ENCODE peak calls at places on chromosome 17, in six cellular contexts. C, E, K, X, N and S are unnamed samples. For H3K9me3 and H3K4me1, the result is how much of the 10 kb centered on the place peaks cover.

GRCh38 chr17:58484600-58484999 is 3.6 kb downstream of the HSF5 start:
- DNase-seq in X (no peak), E (no peak), N (peak), K (no peak), C (no peak), S (no peak)

GRCh38 chr17:28325221-28325620 is 6.2 kb downstream of the TMEM97 start:
- DNase-seq in C (no peak), E (no peak), N (no peak), K (peak), X (peak), S (no peak)

GRCh38 chr17:72422505-72423285 is 301.9 kb downstream of the SOX9 start:
- DNase-seq in C (no peak), N (peak), X (no peak), K (no peak), E (peak), S (peak)

GRCh38 chr17:64007838-64008282 is 9.7 kb downstream of the PRR29 start:
- DNase-seq in C (no peak), E (no peak), N (no peak), X (peak), K (peak), S (no peak)

GRCh38 chr17:10681866-10682446 is 15.4 kb downstream of the SCO1 start:
- DNase-seq in X (no peak), N (peak), E (peak), C (no peak), K (no peak), S (no peak)

GRCh38 chr17:16391451-16391850 is 10.6 kb downstream of the UBB start:
- DNase-seq in N (no peak), K (no peak), X (no peak), C (no peak), E (no peak), S (no peak)

GRCh38 chr17:79505199-79505598 is 105.7 kb downstream of the RBFOX3 start:
- DNase-seq in N (no peak), X (no peak), C (no peak), K (no peak), E (no peak), S (no peak)

GRCh38 chr17:67636841-67637240 is 80.9 kb upstream of the NOL11 start:
- DNase-seq in N (no peak), C (no peak), X (no peak), E (peak), K (no peak), S (no peak)

GRCh38 chr17:57294629-57295501 is 38.5 kb downstream of the MSI2 start:
- DNase-seq in C (no peak), E (peak), K (no peak), N (no peak), X (no peak), S (peak)

GRCh38 chr17:6894206-6894528 is 62.6 kb upstream of the TEKT1 start:
- DNase-seq in C (peak), X (peak), K (peak), N (no peak), E (no peak), S (no peak)

GRCh38 chr17:75611746-75612437 is 21.3 kb upstream of the SMIM5 start:
- DNase-seq in E (no peak), C (no peak), X (no peak), K (no peak), N (no peak), S (no peak)

GRCh38 chr17:68603027-68603426 is 1.9 kb upstream of the FAM20A start:
- DNase-seq in N (peak), C (no peak), K (no peak), X (no peak), E (no peak), S (no peak)

GRCh38 chr17:59707971-59708425 is 544 bp downstream of the VMP1 start:
- DNase-seq in X (no peak), C (peak), E (no peak), N (no peak), K (no peak), S (no peak)

GRCh38 chr17:28841901-28842281 is 699 bp downstream of the FAM222B start:
- DNase-seq in K (no peak), X (no peak), E (no peak), N (peak), C (no peak), S (peak)

GRCh38 chr17:18866866-18867813 is 9.2 kb downstream of the PRPSAP2 start:
- DNase-seq in C (no peak), K (no peak), E (no peak), X (no peak), N (no peak), S (no peak)

GRCh38 chr17:79538291-79538690 is 72.6 kb downstream of the RBFOX3 start:
- DNase-seq in X (no peak), N (no peak), K (no peak), C (no peak), E (no peak), S (no peak)

GRCh38 chr17:77349976-77350830 is 209.4 kb downstream of the SEC14L1 start:
- DNase-seq in N (no peak), E (peak), K (no peak), X (no peak), C (no peak), S (peak)

GRCh38 chr17:57662644-57663308 is 82.3 kb downstream of the CCDC182 start:
- DNase-seq in C (peak), E (peak), K (peak), N (peak), X (peak), S (peak)

GRCh38 chr17:30086896-30087295 is 29.7 kb upstream of the NSRP1 start:
- DNase-seq in X (no peak), N (no peak), C (no peak), E (no peak), K (no peak), S (no peak)

GRCh38 chr17:38464723-38465419 is 36.6 kb downstream of the ARHGAP23 start:
- DNase-seq in N (no peak), X (no peak), K (no peak), E (peak), C (no peak), S (peak)

GRCh38 chr17:47714773-47715396 is 18.2 kb upstream of the TBX21 start:
- DNase-seq in X (no peak), C (no peak), N (no peak), E (no peak), K (no peak), S (no peak)

GRCh38 chr17:64685705-64686104 is 23.6 kb upstream of the SMURF2 start:
- DNase-seq in C (no peak), X (no peak), E (no peak), N (no peak), K (no peak), S (no peak)

GRCh38 chr17:76458580-76459490 is 5.9 kb upstream of the UBE2O start:
- DNase-seq in E (peak), N (peak), X (peak), C (no peak), K (peak), S (peak)

GRCh38 chr17:12643812-12644211 is 21.9 kb upstream of the MYOCD start:
- DNase-seq in X (no peak), C (no peak), K (no peak), E (no peak), N (no peak), S (no peak)

GRCh38 chr17:2212328-2212981 is 91.1 kb downstream of the SMG6 start:
- DNase-seq in E (peak), C (no peak), N (peak), K (no peak), X (no peak), S (peak)

GRCh38 chr17:29103341-29103740 is 60.4 kb downstream of the PIPOX start:
- DNase-seq in N (peak), E (no peak), K (no peak), X (no peak), C (no peak), S (no peak)

GRCh38 chr17:39116224-39116623 is 35.2 kb downstream of the PLXDC1 start:
- DNase-seq in K (no peak), X (no peak), C (no peak), N (no peak), E (no peak), S (no peak)

GRCh38 chr17:9115446-9116265 is 94.3 kb downstream of the NTN1 start:
- DNase-seq in C (peak), N (peak), E (peak), X (peak), K (peak), S (peak)

GRCh38 chr17:27529230-27529796 is 73.1 kb downstream of the KSR1 start:
- DNase-seq in N (peak), C (no peak), X (no peak), E (peak), K (no peak), S (peak)

GRCh38 chr17:72591500-72592241 is 470.9 kb downstream of the SOX9 start:
- DNase-seq in N (peak), X (peak), C (peak), K (peak), E (no peak), S (peak)

GRCh38 chr17:16459850-16460550 is 32.0 kb downstream of the LRRC75A start:
- DNase-seq in C (no peak), K (peak), E (no peak), N (no peak), X (no peak), S (no peak)

DNA sequence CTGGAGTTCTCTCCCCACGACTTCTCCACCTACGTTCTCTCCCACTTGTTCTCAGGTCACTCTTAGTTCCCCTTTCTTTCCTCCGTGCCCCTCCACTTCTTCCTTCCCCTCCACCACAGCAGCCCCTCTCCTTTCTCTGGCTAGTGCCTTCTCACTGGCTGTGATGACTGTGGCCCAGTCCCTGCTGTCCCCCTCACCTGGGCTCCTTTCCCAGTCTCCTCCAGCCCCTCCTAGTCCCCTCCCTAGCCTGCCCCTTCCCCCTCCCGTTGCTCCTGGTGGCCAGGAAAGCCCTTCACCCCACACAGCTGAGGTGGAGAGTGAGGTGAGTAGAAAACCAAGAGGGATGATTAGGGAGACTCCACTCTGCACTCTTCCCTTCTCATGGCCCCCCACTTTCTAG is 3.4 kb downstream of the COA3 start:
- DNase-seq in K (no peak), E (no peak), C (no peak), N (no peak), X (no peak), S (no peak)
- H3K9me3 ChIP-seq in K (under half), E (under half), C (under half), N (under half), X (under half), S (under half)

DNA sequence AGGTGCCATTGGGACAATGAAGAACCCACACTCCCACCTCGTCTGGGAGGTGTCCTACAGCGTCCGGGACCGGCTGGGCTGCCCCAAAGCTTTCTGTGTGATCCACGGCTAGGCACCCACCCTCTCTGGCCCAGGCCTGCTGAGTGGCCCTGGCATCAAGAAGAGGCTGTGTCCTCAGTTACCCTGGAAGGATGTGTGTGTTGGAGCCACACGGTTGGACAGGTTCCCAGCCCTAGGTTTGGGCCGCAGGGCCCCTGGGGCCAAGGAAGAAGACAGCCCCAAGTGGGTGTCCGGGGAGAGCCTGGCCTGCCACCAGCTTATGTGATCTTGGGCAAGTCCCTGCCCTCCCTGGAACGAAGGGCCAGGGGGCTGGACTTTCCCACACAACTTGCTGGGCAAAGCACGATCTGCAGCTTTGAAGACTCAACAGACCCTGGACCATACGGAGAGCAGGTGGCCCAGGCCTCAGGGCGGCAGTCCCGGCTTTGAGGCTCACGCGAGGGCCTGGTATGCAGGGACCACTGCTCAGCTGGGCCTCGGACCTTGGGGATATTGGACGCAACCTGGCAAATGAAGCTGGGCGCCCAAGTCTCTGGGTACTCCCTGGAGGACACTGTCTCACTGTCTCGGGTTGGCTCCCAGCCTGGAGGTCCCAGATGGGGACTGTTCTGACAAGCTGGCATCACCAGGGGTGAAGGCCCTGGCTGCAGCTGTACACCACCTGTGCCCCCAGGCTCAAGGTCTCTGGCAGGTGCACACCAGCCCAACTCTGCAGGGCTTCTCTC is 17.5 kb downstream of the MYBBP1A start:
- DNase-seq in N (no peak), X (no peak), C (no peak), E (no peak), K (no peak), S (no peak)
- H3K4me1 ChIP-seq in N (under half), X (under half), C (under half), E (under half), K (under half), S (under half)

GRCh38 chr17:74461646-74462045 is 4.8 kb upstream of the CD300A start:
- DNase-seq in N (no peak), C (no peak), X (no peak), E (no peak), K (no peak), S (no peak)
- H2BK5ac ChIP-seq in N (no peak), C (peak), X (no peak), E (no peak), K (no peak), S (no peak)

GRCh38 chr17:22268214-22268911 is 576.0 kb downstream of the KCNJ18 start:
- DNase-seq in N (peak), C (no peak), K (no peak), X (no peak), E (no peak), S (no peak)

GRCh38 chr17:22266231-22266630 is 573.9 kb downstream of the KCNJ18 start:
- DNase-seq in N (peak), X (no peak), E (no peak), C (no peak), K (no peak), S (no peak)

GRCh38 chr17:22268912-22269220 is 576.5 kb downstream of the KCNJ18 start:
- DNase-seq in K (no peak), X (no peak), E (no peak), C (no peak), N (no peak), S (no peak)

GRCh38 chr17:22265807-22266206 is 573.5 kb downstream of the KCNJ18 start:
- DNase-seq in E (no peak), X (no peak), K (peak), N (no peak), C (no peak), S (no peak)

GRCh38 chr17:22267019-22267418 is 574.7 kb downstream of the KCNJ18 start:
- DNase-seq in X (no peak), K (no peak), C (no peak), N (no peak), E (no peak), S (no peak)
- H3K9me3 ChIP-seq in X (half or more), K (half or more), C (under half), N (half or more), E (under half), S (under half)

GRCh38 chr17:41013181-41013580 is 4.3 kb upstream of the KRTAP3-1 start:
- DNase-seq in C (no peak), E (no peak), N (no peak), K (no peak), X (no peak), S (no peak)
- H3K4me1 ChIP-seq in C (under half), E (under half), N (under half), K (under half), X (under half), S (under half)

GRCh38 chr17:81514735-81515529 is 2.3 kb upstream of the ACTG1 start:
- DNase-seq in X (peak), E (peak), K (peak), C (peak), N (peak), S (peak)

GRCh38 chr17:81512560-81512983 is at the start of gene ACTG1:
- DNase-seq in X (peak), E (peak), N (peak), K (peak), C (peak), S (peak)

GRCh38 chr17:81512984-81513668 is 527 bp upstream of the ACTG1 start:
- DNase-seq in K (peak), N (peak), X (no peak), E (peak), C (peak), S (peak)

GRCh38 chr17:81514485-81514734 is 1.8 kb upstream of the ACTG1 start:
- DNase-seq in X (no peak), C (no peak), N (no peak), K (no peak), E (no peak), S (no peak)

GRCh38 chr17:81513669-81514484 is 1.3 kb upstream of the ACTG1 start:
- DNase-seq in K (peak), N (peak), E (peak), X (peak), C (peak), S (peak)
- H2BK5ac ChIP-seq in K (no peak), N (peak), E (peak), X (peak), C (peak), S (peak)

GRCh38 chr17:81518785-81519283 is 6.2 kb upstream of the ACTG1 start:
- DNase-seq in C (no peak), E (no peak), K (no peak), N (peak), X (no peak), S (no peak)

GRCh38 chr17:81516439-81516838 is 3.8 kb upstream of the ACTG1 start:
- DNase-seq in K (peak), X (no peak), C (no peak), E (no peak), N (no peak), S (no peak)

GRCh38 chr17:81518113-81518784 is 5.7 kb upstream of the ACTG1 start:
- DNase-seq in N (peak), K (peak), X (peak), E (no peak), C (no peak), S (peak)

GRCh38 chr17:81517009-81517338 is 4.4 kb upstream of the ACTG1 start:
- DNase-seq in K (no peak), C (no peak), E (no peak), N (no peak), X (no peak), S (no peak)

DNA sequence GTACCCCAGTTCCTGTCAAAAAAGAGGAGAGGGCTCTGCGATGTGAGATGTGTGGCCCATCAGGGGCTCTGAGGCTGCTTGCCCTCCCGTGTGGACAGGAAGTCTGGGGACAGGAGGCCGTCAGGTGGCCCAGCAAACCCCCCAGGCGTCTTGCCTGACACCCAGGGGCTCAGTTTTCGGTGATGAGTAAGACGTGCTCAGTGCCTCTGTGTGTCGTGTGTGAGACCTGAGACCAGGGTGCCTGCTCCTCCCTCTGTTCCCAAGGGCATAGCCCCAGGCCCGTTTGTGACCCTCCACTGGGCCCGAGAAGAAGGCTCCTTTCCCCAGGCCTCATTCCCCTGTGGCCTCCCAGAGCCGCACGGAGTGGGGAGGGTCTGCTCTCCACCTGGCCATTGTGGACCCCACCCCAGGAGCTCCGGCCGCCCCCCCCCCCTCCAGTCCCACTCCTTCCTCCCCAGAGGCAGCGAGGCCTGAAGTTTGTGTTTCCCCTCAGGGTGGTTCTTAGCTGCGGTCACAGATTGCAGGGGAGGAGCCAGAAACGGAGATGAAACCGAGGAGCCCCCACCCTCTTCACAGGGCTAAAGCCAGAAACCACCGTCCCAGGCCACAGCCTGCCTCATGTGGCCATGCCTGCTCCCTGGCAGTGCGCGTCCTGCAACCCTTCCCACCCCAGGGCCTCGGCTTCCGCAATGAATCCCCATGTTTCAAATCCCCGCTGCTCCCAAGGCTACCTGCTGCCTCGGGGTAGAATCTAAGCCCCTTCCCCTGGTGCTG is 4.9 kb upstream of the ACTG1 start:
- DNase-seq in X (peak), K (peak), C (no peak), N (peak), E (no peak), S (peak)
- H3K9me3 ChIP-seq in X (under half), K (under half), C (under half), N (under half), E (under half), S (under half)